ENCODE peak calls at places on chromosomes 5 and 9, in eight cellular contexts. H, O, P, B, K, A, R and V are unnamed samples.

GRCh38 chr5:144205141-144205551 is 34.5 kb downstream of the KCTD16 start:
- DNase-seq in H (no peak), O (no peak), P (no peak), B (peak), K (peak), A (peak), R (peak), V (no peak)

GRCh38 chr9:135448570-135449180 is 30.9 kb upstream of the PPP1R26 start:
- DNase-seq in H (no peak), O (no peak), P (no peak), B (peak), K (no peak), A (no peak), R (no peak), V (peak)

GRCh38 chr9:121454972-121455371 is 44.7 kb downstream of the GGTA1 start:
- DNase-seq in H (no peak), O (no peak), P (no peak), B (no peak), K (no peak), A (no peak), R (no peak), V (no peak)

GRCh38 chr9:105296445-105296844 is 52.0 kb downstream of the SLC44A1 start:
- DNase-seq in H (no peak), O (no peak), P (no peak), B (no peak), K (no peak), A (no peak), R (no peak), V (no peak)

GRCh38 chr5:42583322-42583721 is 160.1 kb downstream of the GHR start:
- DNase-seq in H (no peak), O (peak), P (no peak), B (peak), K (peak), A (no peak), R (peak), V (peak)

GRCh38 chr5:61651202-61651601 is 319.1 kb downstream of the ZSWIM6 start:
- DNase-seq in H (no peak), O (no peak), P (no peak), B (no peak), K (no peak), A (no peak), R (no peak), V (no peak)

GRCh38 chr9:36091028-36091953 is 45.2 kb upstream of the GLIPR2 start:
- DNase-seq in H (no peak), O (no peak), P (no peak), B (peak), K (no peak), A (no peak), R (no peak), V (no peak)

GRCh38 chr9:116202219-116202912 is 48.8 kb downstream of the PAPPA start:
- DNase-seq in H (no peak), O (no peak), P (no peak), B (peak), K (no peak), A (no peak), R (no peak), V (no peak)

GRCh38 chr9:116501871-116502270 is 185.2 kb upstream of the TRIM32 start:
- DNase-seq in H (no peak), O (no peak), P (no peak), B (peak), K (no peak), A (no peak), R (no peak), V (no peak)

GRCh38 chr5:135239461-135240282 is 159.4 kb downstream of the MACROH2A1 start:
- DNase-seq in H (no peak), O (no peak), P (no peak), B (no peak), K (peak), A (peak), R (no peak), V (no peak)

GRCh38 chr9:81844131-81844567 is 84.1 kb upstream of the SPATA31D4 start:
- DNase-seq in H (no peak), O (no peak), P (peak), B (no peak), K (no peak), A (no peak), R (no peak), V (no peak)

GRCh38 chr5:108521841-108522506 is 140.1 kb upstream of the FBXL17 start:
- DNase-seq in H (no peak), O (no peak), P (no peak), B (peak), K (no peak), A (no peak), R (peak), V (peak)